ENCODE peak calls at places on chromosome 2, in nine cellular contexts. One of them, this sample, is unnamed.

GRCh38 chr2:178834086-178834485 is 26.9 kb upstream of the TTN start:
- DNase-seq in EL: no peak
- DNase-seq in stimulated activated CD8-positive, alpha-beta memory T cell treated with anti-CD3 and anti-CD28 coated beads, Interleukin-7, amount 100 ng/mL, for 1 hour: no peak
- DNase-seq in progenitor cell of endocrine pancreas: no peak
- DNase-seq in Daoy: no peak
- DNase-seq in sciatic nerve: no peak
- DNase-seq in ELF-1: no peak
- DNase-seq in lung: no peak
- DNase-seq in GF-D8: no peak
- DNase-seq in this sample: no peak

GRCh38 chr2:174635747-174636399 is 38.3 kb upstream of the WIPF1 start:
- DNase-seq in GF-D8: no peak
- DNase-seq in ELF-1: no peak
- DNase-seq in Daoy: no peak
- DNase-seq in EL: peak
- DNase-seq in progenitor cell of endocrine pancreas: no peak
- DNase-seq in sciatic nerve: no peak
- DNase-seq in lung: no peak
- DNase-seq in stimulated activated CD8-positive, alpha-beta memory T cell treated with anti-CD3 and anti-CD28 coated beads, Interleukin-7, amount 100 ng/mL, for 1 hour: no peak
- DNase-seq in this sample: no peak

GRCh38 chr2:130373808-130374365 is 18.0 kb downstream of the PTPN18 start:
- DNase-seq in lung: no peak
- DNase-seq in ELF-1: no peak
- DNase-seq in EL: no peak
- DNase-seq in Daoy: no peak
- DNase-seq in sciatic nerve: peak
- DNase-seq in GF-D8: no peak
- DNase-seq in progenitor cell of endocrine pancreas: no peak
- DNase-seq in stimulated activated CD8-positive, alpha-beta memory T cell treated with anti-CD3 and anti-CD28 coated beads, Interleukin-7, amount 100 ng/mL, for 1 hour: no peak
- DNase-seq in this sample: no peak

GRCh38 chr2:12500899-12501298 is 215.8 kb upstream of the TRIB2 start:
- DNase-seq in ELF-1: no peak
- DNase-seq in EL: no peak
- DNase-seq in sciatic nerve: no peak
- DNase-seq in lung: no peak
- DNase-seq in GF-D8: no peak
- DNase-seq in stimulated activated CD8-positive, alpha-beta memory T cell treated with anti-CD3 and anti-CD28 coated beads, Interleukin-7, amount 100 ng/mL, for 1 hour: no peak
- DNase-seq in Daoy: no peak
- DNase-seq in progenitor cell of endocrine pancreas: no peak
- DNase-seq in this sample: no peak

GRCh38 chr2:240846881-240847601 is 21.6 kb upstream of the AGXT start:
- DNase-seq in lung: no peak
- DNase-seq in ELF-1: no peak
- DNase-seq in progenitor cell of endocrine pancreas: no peak
- DNase-seq in Daoy: no peak
- DNase-seq in GF-D8: no peak
- DNase-seq in stimulated activated CD8-positive, alpha-beta memory T cell treated with anti-CD3 and anti-CD28 coated beads, Interleukin-7, amount 100 ng/mL, for 1 hour: no peak
- DNase-seq in EL: no peak
- DNase-seq in sciatic nerve: no peak
- DNase-seq in this sample: no peak

GRCh38 chr2:146370821-146371220 is 1474.0 kb upstream of the ACVR2A start:
- DNase-seq in lung: no peak
- DNase-seq in sciatic nerve: no peak
- DNase-seq in stimulated activated CD8-positive, alpha-beta memory T cell treated with anti-CD3 and anti-CD28 coated beads, Interleukin-7, amount 100 ng/mL, for 1 hour: no peak
- DNase-seq in Daoy: no peak
- DNase-seq in ELF-1: no peak
- DNase-seq in progenitor cell of endocrine pancreas: no peak
- DNase-seq in EL: peak
- DNase-seq in GF-D8: no peak
- DNase-seq in this sample: no peak

GRCh38 chr2:219446101-219446504 is 11.5 kb downstream of the SPEG start:
- DNase-seq in EL: peak
- DNase-seq in progenitor cell of endocrine pancreas: no peak
- DNase-seq in Daoy: peak
- DNase-seq in stimulated activated CD8-positive, alpha-beta memory T cell treated with anti-CD3 and anti-CD28 coated beads, Interleukin-7, amount 100 ng/mL, for 1 hour: no peak
- DNase-seq in GF-D8: no peak
- DNase-seq in lung: no peak
- DNase-seq in ELF-1: peak
- DNase-seq in sciatic nerve: no peak
- DNase-seq in this sample: no peak

GRCh38 chr2:221166283-221166682 is 405.8 kb downstream of the EPHA4 start:
- DNase-seq in ELF-1: no peak
- DNase-seq in Daoy: no peak
- DNase-seq in progenitor cell of endocrine pancreas: no peak
- DNase-seq in EL: peak
- DNase-seq in GF-D8: no peak
- DNase-seq in lung: no peak
- DNase-seq in stimulated activated CD8-positive, alpha-beta memory T cell treated with anti-CD3 and anti-CD28 coated beads, Interleukin-7, amount 100 ng/mL, for 1 hour: no peak
- DNase-seq in sciatic nerve: no peak
- DNase-seq in this sample: no peak

GRCh38 chr2:237060518-237061312 is 25.0 kb upstream of the COPS8 start:
- DNase-seq in Daoy: peak
- DNase-seq in GF-D8: no peak
- DNase-seq in ELF-1: peak
- DNase-seq in progenitor cell of endocrine pancreas: peak
- DNase-seq in EL: peak
- DNase-seq in lung: no peak
- DNase-seq in stimulated activated CD8-positive, alpha-beta memory T cell treated with anti-CD3 and anti-CD28 coated beads, Interleukin-7, amount 100 ng/mL, for 1 hour: no peak
- DNase-seq in sciatic nerve: no peak
- DNase-seq in this sample: peak

GRCh38 chr2:101566632-101567228 is 91.8 kb upstream of the RFX8 start:
- DNase-seq in GF-D8: no peak
- DNase-seq in stimulated activated CD8-positive, alpha-beta memory T cell treated with anti-CD3 and anti-CD28 coated beads, Interleukin-7, amount 100 ng/mL, for 1 hour: no peak
- DNase-seq in ELF-1: no peak
- DNase-seq in progenitor cell of endocrine pancreas: no peak
- DNase-seq in Daoy: no peak
- DNase-seq in EL: no peak
- DNase-seq in lung: no peak
- DNase-seq in sciatic nerve: no peak
- DNase-seq in this sample: no peak

GRCh38 chr2:186780701-186781316 is 68.2 kb downstream of the ZSWIM2 start:
- DNase-seq in Daoy: peak
- DNase-seq in ELF-1: peak
- DNase-seq in GF-D8: no peak
- DNase-seq in stimulated activated CD8-positive, alpha-beta memory T cell treated with anti-CD3 and anti-CD28 coated beads, Interleukin-7, amount 100 ng/mL, for 1 hour: no peak
- DNase-seq in sciatic nerve: no peak
- DNase-seq in EL: peak
- DNase-seq in progenitor cell of endocrine pancreas: no peak
- DNase-seq in lung: no peak
- DNase-seq in this sample: peak

GRCh38 chr2:1055014-1055595 is 104.5 kb downstream of the SNTG2 start:
- DNase-seq in EL: peak
- DNase-seq in Daoy: peak
- DNase-seq in ELF-1: no peak
- DNase-seq in sciatic nerve: no peak
- DNase-seq in stimulated activated CD8-positive, alpha-beta memory T cell treated with anti-CD3 and anti-CD28 coated beads, Interleukin-7, amount 100 ng/mL, for 1 hour: no peak
- DNase-seq in GF-D8: no peak
- DNase-seq in lung: no peak
- DNase-seq in progenitor cell of endocrine pancreas: no peak
- DNase-seq in this sample: no peak

This sample was measured in Kasumi-1.